ENCODE peak calls at places on chromosome 15, in six cellular contexts. O is Panc1, B is NCI-H69, I is fibroblast of pulmonary artery, H is left ventricle myocardium inferior, A is left kidney. Q is an unnamed sample.

GRCh38 chr15:40320931-40321371 is 2.5 kb upstream of the INAFM2 start:
- DNase-seq in A (peak), H (no peak), I (peak), B (peak), O (no peak), Q (no peak)

GRCh38 chr15:94287794-94288246 is 56.5 kb downstream of the MCTP2 start:
- DNase-seq in A (no peak), H (no peak), B (no peak), O (no peak), I (no peak), Q (no peak)

GRCh38 chr15:71780349-71780976 is 29.9 kb upstream of the NR2E3 start:
- DNase-seq in H (no peak), B (peak), O (no peak), A (peak), I (peak), Q (peak)

GRCh38 chr15:87848012-87848411 is 408.5 kb downstream of the NTRK3 start:
- DNase-seq in O (no peak), B (no peak), A (no peak), I (no peak), H (no peak), Q (no peak)

GRCh38 chr15:68229386-68230156 is at the start of gene CLN6:
- DNase-seq in H (peak), O (no peak), A (peak), B (peak), I (peak), Q (peak)

GRCh38 chr15:62150445-62150844 is 14.6 kb downstream of the C2CD4B start:
- DNase-seq in O (no peak), H (no peak), I (peak), A (no peak), B (peak), Q (no peak)

GRCh38 chr15:45634442-45635190 is at the start of gene SQOR:
- DNase-seq in O (no peak), H (peak), A (peak), B (peak), I (peak), Q (peak)

GRCh38 chr15:74614744-74615312 is 808 bp upstream of the CLK3 start:
- DNase-seq in B (peak), H (peak), O (no peak), I (peak), A (peak), Q (peak)

GRCh38 chr15:75758071-75758872 is 45.6 kb upstream of the CSPG4 start:
- DNase-seq in I (peak), H (peak), B (peak), O (peak), A (peak), Q (peak)

GRCh38 chr15:61390138-61390537 is 161.0 kb upstream of the RORA start:
- DNase-seq in B (no peak), H (no peak), A (no peak), O (no peak), I (no peak), Q (no peak)

GRCh38 chr15:25830844-25831443 is 32.2 kb downstream of the ATP10A start:
- DNase-seq in H (no peak), O (no peak), I (peak), A (peak), B (no peak), Q (peak)

Q was measured in NCI-H226.